ENCODE peak calls at places on chromosomes 16 and 17, in five cellular contexts. One of them, this sample, is unnamed.

GRCh38 chr16:48365030-48365600 is 20.1 kb downstream of the SIAH1 start:
- DNase-seq in cardiac muscle cell: no peak
- DNase-seq in CD8-positive, alpha-beta T cell: no peak
- DNase-seq in left ventricle myocardium inferior: no peak
- DNase-seq in NT2/D1: no peak
- DNase-seq in this sample: no peak

GRCh38 chr16:79677799-79678525 is 77.4 kb upstream of the MAF start:
- DNase-seq in cardiac muscle cell: no peak
- DNase-seq in CD8-positive, alpha-beta T cell: no peak
- DNase-seq in left ventricle myocardium inferior: no peak
- DNase-seq in NT2/D1: no peak
- DNase-seq in this sample: no peak

GRCh38 chr17:67365762-67366192 is 600 bp downstream of the PSMD12 start:
- DNase-seq in cardiac muscle cell: peak; percentile 69
- DNase-seq in CD8-positive, alpha-beta T cell: no peak
- DNase-seq in left ventricle myocardium inferior: no peak
- DNase-seq in NT2/D1: no peak
- DNase-seq in this sample: no peak

GRCh38 chr17:72173475-72174116 is 52.8 kb downstream of the SOX9 start:
- DNase-seq in cardiac muscle cell: no peak
- DNase-seq in CD8-positive, alpha-beta T cell: no peak
- DNase-seq in left ventricle myocardium inferior: no peak
- DNase-seq in NT2/D1: no peak
- DNase-seq in this sample: no peak

GRCh38 chr16:4200781-4201137 is 41.1 kb downstream of the SRL start:
- DNase-seq in cardiac muscle cell: peak; percentile 54
- DNase-seq in CD8-positive, alpha-beta T cell: no peak
- DNase-seq in left ventricle myocardium inferior: no peak
- DNase-seq in NT2/D1: no peak
- DNase-seq in this sample: no peak

GRCh38 chr16:84199861-84200260 is 8.9 kb downstream of the ADAD2 start:
- DNase-seq in cardiac muscle cell: peak; percentile 11
- DNase-seq in CD8-positive, alpha-beta T cell: no peak
- DNase-seq in left ventricle myocardium inferior: no peak
- DNase-seq in NT2/D1: no peak
- DNase-seq in this sample: no peak

GRCh38 chr17:82804442-82805191 is 35.2 kb downstream of the ZNF750 start:
- DNase-seq in cardiac muscle cell: peak; percentile 79
- DNase-seq in CD8-positive, alpha-beta T cell: no peak
- DNase-seq in left ventricle myocardium inferior: peak; percentile 86
- DNase-seq in NT2/D1: no peak
- DNase-seq in this sample: no peak

GRCh38 chr17:43784628-43785101 is 4.4 kb downstream of the CFAP97D1 start:
- DNase-seq in cardiac muscle cell: peak; percentile 54
- DNase-seq in CD8-positive, alpha-beta T cell: no peak
- DNase-seq in left ventricle myocardium inferior: no peak
- DNase-seq in NT2/D1: no peak
- DNase-seq in this sample: no peak

GRCh38 chr17:39618252-39618913 is 8.4 kb upstream of the PPP1R1B start:
- DNase-seq in cardiac muscle cell: peak; percentile 21
- DNase-seq in CD8-positive, alpha-beta T cell: no peak
- DNase-seq in left ventricle myocardium inferior: no peak
- DNase-seq in NT2/D1: no peak
- DNase-seq in this sample: no peak

GRCh38 chr16:59604331-59604730 is 870.2 kb upstream of the GOT2 start:
- DNase-seq in cardiac muscle cell: peak; percentile 44
- DNase-seq in CD8-positive, alpha-beta T cell: no peak
- DNase-seq in left ventricle myocardium inferior: no peak
- DNase-seq in NT2/D1: no peak
- DNase-seq in this sample: no peak

GRCh38 chr17:81508639-81509047 is 4.0 kb downstream of the ACTG1 start:
- DNase-seq in cardiac muscle cell: peak; percentile 77
- DNase-seq in CD8-positive, alpha-beta T cell: no peak
- DNase-seq in left ventricle myocardium inferior: no peak
- DNase-seq in NT2/D1: no peak
- DNase-seq in this sample: no peak

GRCh38 chr17:73311781-73312641 is at the start of gene CDC42EP4:
- DNase-seq in cardiac muscle cell: peak; percentile 97
- DNase-seq in CD8-positive, alpha-beta T cell: peak; percentile 81
- DNase-seq in left ventricle myocardium inferior: peak; percentile 96
- DNase-seq in NT2/D1: peak; percentile 80
- DNase-seq in this sample: no peak

GRCh38 chr16:84177740-84178070 is 9.2 kb downstream of the TAF1C start:
- DNase-seq in cardiac muscle cell: peak; percentile 39
- DNase-seq in CD8-positive, alpha-beta T cell: no peak
- DNase-seq in left ventricle myocardium inferior: no peak
- DNase-seq in NT2/D1: no peak
- DNase-seq in this sample: peak; percentile 23

GRCh38 chr16:57694556-57695377 is at the start of gene DRC7:
- DNase-seq in cardiac muscle cell: peak; percentile 72
- DNase-seq in CD8-positive, alpha-beta T cell: no peak
- DNase-seq in left ventricle myocardium inferior: no peak
- DNase-seq in NT2/D1: peak; percentile 64
- DNase-seq in this sample: no peak

GRCh38 chr17:28394717-28395116 is 11.3 kb downstream of the SLC46A1 start:
- DNase-seq in cardiac muscle cell: peak; percentile 58
- DNase-seq in CD8-positive, alpha-beta T cell: no peak
- DNase-seq in left ventricle myocardium inferior: no peak
- DNase-seq in NT2/D1: no peak
- DNase-seq in this sample: no peak

GRCh38 chr16:30977502-30977901 is 7.5 kb upstream of the HSD3B7 start:
- DNase-seq in cardiac muscle cell: no peak
- DNase-seq in CD8-positive, alpha-beta T cell: no peak
- DNase-seq in left ventricle myocardium inferior: no peak
- DNase-seq in NT2/D1: no peak
- DNase-seq in this sample: no peak

GRCh38 chr16:75116081-75116910 is at the start of gene LDHD:
- DNase-seq in cardiac muscle cell: peak; percentile 57
- DNase-seq in CD8-positive, alpha-beta T cell: no peak
- DNase-seq in left ventricle myocardium inferior: peak; percentile 83
- DNase-seq in NT2/D1: no peak
- DNase-seq in this sample: no peak

GRCh38 chr17:79774561-79774975 is 3.4 kb upstream of the CBX2 start:
- DNase-seq in cardiac muscle cell: no peak
- DNase-seq in CD8-positive, alpha-beta T cell: no peak
- DNase-seq in left ventricle myocardium inferior: no peak
- DNase-seq in NT2/D1: no peak
- DNase-seq in this sample: no peak

DNA sequence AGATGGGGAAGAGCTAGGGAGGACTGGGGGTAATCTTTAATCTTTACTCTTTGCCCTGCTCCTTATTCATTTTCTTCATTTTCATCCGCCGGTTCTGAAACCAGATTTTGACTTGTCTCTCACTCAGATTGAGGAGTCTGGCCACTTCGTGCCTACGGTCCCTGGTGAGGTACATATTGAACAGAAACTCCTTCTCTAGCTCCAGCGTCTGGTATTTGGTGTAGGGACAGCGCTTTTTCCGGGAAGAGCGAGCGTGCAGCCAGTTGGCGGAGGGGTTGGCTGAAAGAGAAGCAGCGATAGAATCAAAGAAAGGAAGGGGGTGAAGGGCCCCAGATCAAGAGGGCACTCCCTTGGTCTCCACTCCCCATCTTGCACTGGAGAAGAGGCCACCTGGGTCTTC is 3.3 kb downstream of the HOXB9 start:
- DNase-seq in cardiac muscle cell: no peak
- DNase-seq in CD8-positive, alpha-beta T cell: no peak
- DNase-seq in left ventricle myocardium inferior: no peak
- DNase-seq in NT2/D1: no peak
- DNase-seq in this sample: no peak
- H3K27me3 ChIP-seq in cardiac muscle cell: peaks cover 100% of the 10 kb centered on the region
- H3K27me3 ChIP-seq in CD8-positive, alpha-beta T cell: peaks cover 60% of the 10 kb centered on the region
- H3K27me3 ChIP-seq in left ventricle myocardium inferior: peaks cover 100% of the 10 kb centered on the region
- H3K27me3 ChIP-seq in NT2/D1: peaks cover 100% of the 10 kb centered on the region
- H3K27me3 ChIP-seq in this sample: peaks cover 95% of the 10 kb centered on the region

GRCh38 chr17:2706911-2707510 is 4.6 kb downstream of the CLUH start:
- DNase-seq in cardiac muscle cell: no peak
- DNase-seq in CD8-positive, alpha-beta T cell: no peak
- DNase-seq in left ventricle myocardium inferior: no peak
- DNase-seq in NT2/D1: no peak
- DNase-seq in this sample: no peak
- H3K4me3 ChIP-seq in cardiac muscle cell: no peak overlapping the region
- H3K4me3 ChIP-seq in CD8-positive, alpha-beta T cell: no peak overlapping the region
- H3K4me3 ChIP-seq in left ventricle myocardium inferior: peak overlapping the region; percentile 88
- H3K4me3 ChIP-seq in NT2/D1: no peak overlapping the region
- H3K4me3 ChIP-seq in this sample: no peak overlapping the region

GRCh38 chr16:88456356-88457292 is 3.5 kb downstream of the ZFPM1 start:
- DNase-seq in cardiac muscle cell: no peak
- DNase-seq in CD8-positive, alpha-beta T cell: peak; percentile 67
- DNase-seq in left ventricle myocardium inferior: no peak
- DNase-seq in NT2/D1: no peak
- DNase-seq in this sample: no peak
- H3K27me3 ChIP-seq in cardiac muscle cell: no peaks in the 10 kb centered on the region
- H3K27me3 ChIP-seq in CD8-positive, alpha-beta T cell: no peaks in the 10 kb centered on the region
- H3K27me3 ChIP-seq in left ventricle myocardium inferior: no peaks in the 10 kb centered on the region
- H3K27me3 ChIP-seq in NT2/D1: peaks cover 52% of the 10 kb centered on the region
- H3K27me3 ChIP-seq in this sample: no peaks in the 10 kb centered on the region

DNA sequence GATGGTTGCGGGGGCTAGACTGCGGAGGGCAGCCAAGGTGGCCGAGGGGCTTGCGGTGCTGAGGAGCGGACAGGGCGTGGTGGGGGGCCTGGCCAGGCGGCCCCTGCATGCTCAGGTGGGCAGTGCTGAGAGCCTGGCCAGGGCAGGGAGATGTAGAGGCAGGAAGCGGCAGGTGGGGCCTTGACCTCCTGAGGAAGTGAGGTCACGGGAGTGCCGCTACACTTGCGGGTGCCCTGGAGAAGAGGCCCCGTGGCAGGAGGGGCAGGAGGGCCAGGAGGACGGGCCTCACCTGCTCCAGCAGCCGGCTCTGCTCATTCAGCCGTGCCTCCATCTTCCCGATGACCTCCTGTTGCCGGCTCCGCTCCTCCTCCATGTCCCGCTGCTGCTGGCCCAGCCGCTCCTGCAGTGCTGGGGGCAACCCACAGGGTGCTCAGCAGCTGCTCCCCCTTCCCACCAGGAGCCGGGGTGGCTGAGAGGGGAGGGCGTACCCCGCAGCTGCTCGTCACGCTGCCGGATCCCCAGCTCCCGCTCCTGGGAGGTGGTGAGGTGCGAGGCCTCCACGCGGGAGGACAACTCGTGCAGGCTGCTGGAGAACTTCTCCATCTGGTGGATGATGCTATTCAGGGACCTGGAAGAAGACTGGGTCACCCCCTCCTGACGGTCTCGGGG is 12.9 kb upstream of the MRPL38 start:
- DNase-seq in cardiac muscle cell: no peak
- DNase-seq in CD8-positive, alpha-beta T cell: no peak
- DNase-seq in left ventricle myocardium inferior: no peak
- DNase-seq in NT2/D1: no peak
- DNase-seq in this sample: no peak
- H3K4me3 ChIP-seq in cardiac muscle cell: no peak overlapping the region
- H3K4me3 ChIP-seq in CD8-positive, alpha-beta T cell: no peak overlapping the region
- H3K4me3 ChIP-seq in left ventricle myocardium inferior: no peak overlapping the region
- H3K4me3 ChIP-seq in NT2/D1: no peak overlapping the region
- H3K4me3 ChIP-seq in this sample: no peak overlapping the region

GRCh38 chr16:66298571-66299120 is 67.8 kb upstream of the CDH5 start:
- DNase-seq in cardiac muscle cell: no peak
- DNase-seq in CD8-positive, alpha-beta T cell: no peak
- DNase-seq in left ventricle myocardium inferior: no peak
- DNase-seq in NT2/D1: no peak
- DNase-seq in this sample: no peak

GRCh38 chr16:66296591-66296990 is 69.9 kb upstream of the CDH5 start:
- DNase-seq in cardiac muscle cell: no peak
- DNase-seq in CD8-positive, alpha-beta T cell: no peak
- DNase-seq in left ventricle myocardium inferior: no peak
- DNase-seq in NT2/D1: no peak
- DNase-seq in this sample: no peak

GRCh38 chr16:66300037-66300436 is 66.5 kb upstream of the CDH5 start:
- DNase-seq in cardiac muscle cell: no peak
- DNase-seq in CD8-positive, alpha-beta T cell: no peak
- DNase-seq in left ventricle myocardium inferior: no peak
- DNase-seq in NT2/D1: no peak
- DNase-seq in this sample: no peak

GRCh38 chr16:66299349-66299748 is 67.1 kb upstream of the CDH5 start:
- DNase-seq in cardiac muscle cell: no peak
- DNase-seq in CD8-positive, alpha-beta T cell: no peak
- DNase-seq in left ventricle myocardium inferior: no peak
- DNase-seq in NT2/D1: no peak
- DNase-seq in this sample: no peak

GRCh38 chr16:66298006-66298405 is 68.5 kb upstream of the CDH5 start:
- DNase-seq in cardiac muscle cell: no peak
- DNase-seq in CD8-positive, alpha-beta T cell: no peak
- DNase-seq in left ventricle myocardium inferior: no peak
- DNase-seq in NT2/D1: no peak
- DNase-seq in this sample: no peak
- H3K27me3 ChIP-seq in cardiac muscle cell: no peaks in the 10 kb centered on the region
- H3K27me3 ChIP-seq in CD8-positive, alpha-beta T cell: no peaks in the 10 kb centered on the region
- H3K27me3 ChIP-seq in left ventricle myocardium inferior: peaks cover 14% of the 10 kb centered on the region
- H3K27me3 ChIP-seq in NT2/D1: peaks cover 7% of the 10 kb centered on the region
- H3K27me3 ChIP-seq in this sample: peaks cover 45% of the 10 kb centered on the region

This sample was measured in AG04450.